ENCODE peak calls at places on chromosomes 2 and 18, in five cellular contexts. One of them, this sample, is unnamed.
A peak's percentile ranks its signal among the peaks of the same experiment; 100 is the strongest.

GRCh38 chr2:172985139-172985874 is 90.3 kb upstream of the MAP3K20 start:
- DNase-seq in AML-193: no peak
- DNase-seq in adipocyte: peak; percentile 58
- DNase-seq in mesothelial cell of epicardium: no peak
- DNase-seq in glomerular endothelial cell: no peak
- DNase-seq in this sample: no peak

GRCh38 chr18:48597671-48598070 is 58.8 kb downstream of the CTIF start:
- DNase-seq in AML-193: no peak
- DNase-seq in adipocyte: no peak
- DNase-seq in mesothelial cell of epicardium: no peak
- DNase-seq in glomerular endothelial cell: no peak
- DNase-seq in this sample: no peak

GRCh38 chr2:67845557-67846114 is 217.2 kb downstream of the C1D start:
- DNase-seq in AML-193: no peak
- DNase-seq in adipocyte: no peak
- DNase-seq in mesothelial cell of epicardium: no peak
- DNase-seq in glomerular endothelial cell: no peak
- DNase-seq in this sample: no peak

GRCh38 chr2:1976112-1976511 is 231.8 kb upstream of the PXDN start:
- DNase-seq in AML-193: no peak
- DNase-seq in adipocyte: no peak
- DNase-seq in mesothelial cell of epicardium: no peak
- DNase-seq in glomerular endothelial cell: no peak
- DNase-seq in this sample: no peak

GRCh38 chr2:98898423-98898841 is 37.6 kb downstream of the CRACDL start:
- DNase-seq in AML-193: no peak
- DNase-seq in adipocyte: no peak
- DNase-seq in mesothelial cell of epicardium: peak; percentile 27
- DNase-seq in glomerular endothelial cell: no peak
- DNase-seq in this sample: no peak

GRCh38 chr2:55415300-55415699 is 4.4 kb downstream of the CCDC88A start:
- DNase-seq in AML-193: no peak
- DNase-seq in adipocyte: no peak
- DNase-seq in mesothelial cell of epicardium: no peak
- DNase-seq in glomerular endothelial cell: no peak
- DNase-seq in this sample: no peak

GRCh38 chr18:23618862-23619387 is 32.6 kb upstream of the NPC1 start:
- DNase-seq in AML-193: peak; percentile 63
- DNase-seq in adipocyte: no peak
- DNase-seq in mesothelial cell of epicardium: peak; percentile 57
- DNase-seq in glomerular endothelial cell: no peak
- DNase-seq in this sample: no peak

GRCh38 chr2:148027822-148028221 is 6.9 kb downstream of the MBD5 start:
- DNase-seq in AML-193: no peak
- DNase-seq in adipocyte: peak; percentile 10
- DNase-seq in mesothelial cell of epicardium: no peak
- DNase-seq in glomerular endothelial cell: no peak
- DNase-seq in this sample: no peak

GRCh38 chr2:239577306-239577705 is 176.5 kb upstream of the HDAC4 start:
- DNase-seq in AML-193: no peak
- DNase-seq in adipocyte: no peak
- DNase-seq in mesothelial cell of epicardium: no peak
- DNase-seq in glomerular endothelial cell: no peak
- DNase-seq in this sample: no peak

GRCh38 chr2:71385008-71385407 is 53.4 kb downstream of the ZNF638 start:
- DNase-seq in AML-193: no peak
- DNase-seq in adipocyte: peak; percentile 80
- DNase-seq in mesothelial cell of epicardium: no peak
- DNase-seq in glomerular endothelial cell: no peak
- DNase-seq in this sample: no peak

GRCh38 chr2:187093771-187094412 is 244.9 kb upstream of the ZSWIM2 start:
- DNase-seq in AML-193: no peak
- DNase-seq in adipocyte: no peak
- DNase-seq in mesothelial cell of epicardium: no peak
- DNase-seq in glomerular endothelial cell: no peak
- DNase-seq in this sample: peak; percentile 37

GRCh38 chr2:110126086-110126773 is 10.6 kb upstream of the MALL start:
- DNase-seq in AML-193: no peak
- DNase-seq in adipocyte: peak; percentile 24
- DNase-seq in mesothelial cell of epicardium: no peak
- DNase-seq in glomerular endothelial cell: no peak
- DNase-seq in this sample: no peak

This sample was measured in SK-N-MC.